ENCODE peak calls at places on chromosomes 11 and 22, in seven cellular contexts. One of them, this sample, is unnamed.
A peak's percentile ranks its signal among the peaks of the same experiment; 100 is the strongest.

GRCh38 chr11:2777871-2778629 is 78.3 kb upstream of the KCNQ1OT1 start:
- DNase-seq in H54: no peak
- DNase-seq in stimulated activated CD4-positive, alpha-beta T cell treated with anti-CD3 and anti-CD28 coated beads, Interleukin-12 subunit alpha, Interleukin-12 subunit beta, amount 100 ng/mL, for 4 hours: no peak
- DNase-seq in amniotic epithelial cell: no peak
- DNase-seq in non-pigmented ciliary epithelial cell: no peak
- DNase-seq in right cardiac atrium: no peak
- DNase-seq in coronary artery: peak; percentile 75
- DNase-seq in this sample: peak; percentile 44

GRCh38 chr11:121575250-121575962 is 122.6 kb upstream of the SORL1-AS1 start:
- DNase-seq in H54: peak; percentile 22
- DNase-seq in amniotic epithelial cell: peak; percentile 85
- DNase-seq in coronary artery: peak; percentile 85
- DNase-seq in non-pigmented ciliary epithelial cell: no peak
- DNase-seq in right cardiac atrium: peak; percentile 93
- DNase-seq in stimulated activated CD4-positive, alpha-beta T cell treated with anti-CD3 and anti-CD28 coated beads, Interleukin-12 subunit alpha, Interleukin-12 subunit beta, amount 100 ng/mL, for 4 hours: no peak
- DNase-seq in this sample: peak; percentile 89

GRCh38 chr11:37525336-37525735 is 927.3 kb upstream of the RAG2 start:
- DNase-seq in H54: no peak
- DNase-seq in non-pigmented ciliary epithelial cell: no peak
- DNase-seq in stimulated activated CD4-positive, alpha-beta T cell treated with anti-CD3 and anti-CD28 coated beads, Interleukin-12 subunit alpha, Interleukin-12 subunit beta, amount 100 ng/mL, for 4 hours: no peak
- DNase-seq in coronary artery: no peak
- DNase-seq in amniotic epithelial cell: no peak
- DNase-seq in right cardiac atrium: no peak
- DNase-seq in this sample: no peak

GRCh38 chr22:18078329-18079041 is 695 bp downstream of the PEX26 start:
- DNase-seq in stimulated activated CD4-positive, alpha-beta T cell treated with anti-CD3 and anti-CD28 coated beads, Interleukin-12 subunit alpha, Interleukin-12 subunit beta, amount 100 ng/mL, for 4 hours: peak; percentile 36
- DNase-seq in H54: no peak
- DNase-seq in amniotic epithelial cell: peak; percentile 36
- DNase-seq in non-pigmented ciliary epithelial cell: no peak
- DNase-seq in coronary artery: no peak
- DNase-seq in right cardiac atrium: peak; percentile 46
- DNase-seq in this sample: peak; percentile 58

GRCh38 chr11:1458340-1459218 is 28.0 kb downstream of the MOB2 start:
- DNase-seq in amniotic epithelial cell: peak; percentile 78
- DNase-seq in stimulated activated CD4-positive, alpha-beta T cell treated with anti-CD3 and anti-CD28 coated beads, Interleukin-12 subunit alpha, Interleukin-12 subunit beta, amount 100 ng/mL, for 4 hours: no peak
- DNase-seq in H54: no peak
- DNase-seq in coronary artery: peak; percentile 95
- DNase-seq in right cardiac atrium: peak; percentile 62
- DNase-seq in non-pigmented ciliary epithelial cell: no peak
- DNase-seq in this sample: peak; percentile 45

GRCh38 chr22:30611197-30611596 is 4.2 kb downstream of the TCN2 start:
- DNase-seq in coronary artery: no peak
- DNase-seq in right cardiac atrium: no peak
- DNase-seq in stimulated activated CD4-positive, alpha-beta T cell treated with anti-CD3 and anti-CD28 coated beads, Interleukin-12 subunit alpha, Interleukin-12 subunit beta, amount 100 ng/mL, for 4 hours: no peak
- DNase-seq in H54: no peak
- DNase-seq in non-pigmented ciliary epithelial cell: no peak
- DNase-seq in amniotic epithelial cell: no peak
- DNase-seq in this sample: no peak

GRCh38 chr11:48063424-48063978 is 83.1 kb downstream of the PTPRJ start:
- DNase-seq in coronary artery: no peak
- DNase-seq in amniotic epithelial cell: peak; percentile 96
- DNase-seq in H54: peak; percentile 60
- DNase-seq in non-pigmented ciliary epithelial cell: peak; percentile 93
- DNase-seq in right cardiac atrium: peak; percentile 33
- DNase-seq in stimulated activated CD4-positive, alpha-beta T cell treated with anti-CD3 and anti-CD28 coated beads, Interleukin-12 subunit alpha, Interleukin-12 subunit beta, amount 100 ng/mL, for 4 hours: no peak
- DNase-seq in this sample: no peak

GRCh38 chr22:49865156-49865555 is 11.5 kb downstream of the ZBED4 start:
- DNase-seq in non-pigmented ciliary epithelial cell: no peak
- DNase-seq in H54: no peak
- DNase-seq in right cardiac atrium: no peak
- DNase-seq in stimulated activated CD4-positive, alpha-beta T cell treated with anti-CD3 and anti-CD28 coated beads, Interleukin-12 subunit alpha, Interleukin-12 subunit beta, amount 100 ng/mL, for 4 hours: no peak
- DNase-seq in amniotic epithelial cell: no peak
- DNase-seq in coronary artery: no peak
- DNase-seq in this sample: no peak

GRCh38 chr11:19243601-19244000 is 2.9 kb upstream of the E2F8 start:
- DNase-seq in stimulated activated CD4-positive, alpha-beta T cell treated with anti-CD3 and anti-CD28 coated beads, Interleukin-12 subunit alpha, Interleukin-12 subunit beta, amount 100 ng/mL, for 4 hours: no peak
- DNase-seq in non-pigmented ciliary epithelial cell: no peak
- DNase-seq in coronary artery: no peak
- DNase-seq in amniotic epithelial cell: no peak
- DNase-seq in H54: no peak
- DNase-seq in right cardiac atrium: no peak
- DNase-seq in this sample: no peak

GRCh38 chr11:3123761-3124733 is 41.1 kb downstream of the OSBPL5 start:
- DNase-seq in stimulated activated CD4-positive, alpha-beta T cell treated with anti-CD3 and anti-CD28 coated beads, Interleukin-12 subunit alpha, Interleukin-12 subunit beta, amount 100 ng/mL, for 4 hours: no peak
- DNase-seq in amniotic epithelial cell: peak; percentile 95
- DNase-seq in H54: peak; percentile 89
- DNase-seq in non-pigmented ciliary epithelial cell: peak; percentile 69
- DNase-seq in coronary artery: peak; percentile 95
- DNase-seq in right cardiac atrium: peak; percentile 92
- DNase-seq in this sample: peak; percentile 91

GRCh38 chr11:118757881-118758399 is 33.0 kb downstream of the DDX6 start:
- DNase-seq in non-pigmented ciliary epithelial cell: no peak
- DNase-seq in H54: no peak
- DNase-seq in stimulated activated CD4-positive, alpha-beta T cell treated with anti-CD3 and anti-CD28 coated beads, Interleukin-12 subunit alpha, Interleukin-12 subunit beta, amount 100 ng/mL, for 4 hours: no peak
- DNase-seq in amniotic epithelial cell: no peak
- DNase-seq in coronary artery: no peak
- DNase-seq in right cardiac atrium: no peak
- DNase-seq in this sample: no peak

GRCh38 chr11:102421262-102421661 is 31.3 kb downstream of the TMEM123 start:
- DNase-seq in H54: no peak
- DNase-seq in amniotic epithelial cell: no peak
- DNase-seq in non-pigmented ciliary epithelial cell: no peak
- DNase-seq in coronary artery: no peak
- DNase-seq in stimulated activated CD4-positive, alpha-beta T cell treated with anti-CD3 and anti-CD28 coated beads, Interleukin-12 subunit alpha, Interleukin-12 subunit beta, amount 100 ng/mL, for 4 hours: no peak
- DNase-seq in right cardiac atrium: no peak
- DNase-seq in this sample: no peak

GRCh38 chr22:22228921-22229320 is 15.7 kb upstream of the VPREB1 start:
- DNase-seq in non-pigmented ciliary epithelial cell: no peak
- DNase-seq in amniotic epithelial cell: no peak
- DNase-seq in coronary artery: no peak
- DNase-seq in H54: no peak
- DNase-seq in stimulated activated CD4-positive, alpha-beta T cell treated with anti-CD3 and anti-CD28 coated beads, Interleukin-12 subunit alpha, Interleukin-12 subunit beta, amount 100 ng/mL, for 4 hours: no peak
- DNase-seq in right cardiac atrium: no peak
- DNase-seq in this sample: no peak

This sample was measured in heart left ventricle.